ENCODE peak calls at places on chromosome 3, in four cellular contexts. X is hepatocyte, P is stomach, M is chondrocyte. U is an unnamed sample.

GRCh38 chr3:115401891-115402501 is 221.3 kb upstream of the GAP43 start:
- DNase-seq in X (no peak), P (no peak), M (no peak), U (no peak)

GRCh38 chr3:76724075-76724474 is 315.8 kb upstream of the ROBO2 start:
- DNase-seq in X (no peak), P (no peak), M (no peak), U (no peak)

GRCh38 chr3:127729556-127730056 is 56.9 kb downstream of the ABTB1 start:
- DNase-seq in X (no peak), P (no peak), M (no peak), U (no peak)

GRCh38 chr3:198030125-198030524 is 70.1 kb downstream of the LMLN start:
- DNase-seq in X (no peak), P (no peak), M (no peak), U (no peak)

GRCh38 chr3:16759227-16759903 is 125.4 kb upstream of the PLCL2 start:
- DNase-seq in X (no peak), P (no peak), M (no peak), U (no peak)

GRCh38 chr3:184561329-184562145 is at the start of gene EPHB3:
- DNase-seq in X (peak), P (peak), M (peak), U (peak)

GRCh38 chr3:123053107-123053506 is 13.7 kb upstream of the PDIA5 start:
- DNase-seq in X (no peak), P (no peak), M (no peak), U (no peak)

GRCh38 chr3:52774901-52775864 is 2.2 kb upstream of the ITIH1 start:
- DNase-seq in X (peak), P (peak), M (no peak), U (no peak)

GRCh38 chr3:160828880-160829279 is 72.8 kb downstream of the PPM1L start:
- DNase-seq in X (no peak), P (no peak), M (no peak), U (no peak)

GRCh38 chr3:17195192-17195611 is 310.4 kb downstream of the PLCL2 start:
- DNase-seq in X (no peak), P (no peak), M (no peak), U (peak)

GRCh38 chr3:158802399-158803023 is 657 bp downstream of the MFSD1 start:
- DNase-seq in X (peak), P (no peak), M (no peak), U (no peak)

GRCh38 chr3:115695081-115695480 is 71.8 kb downstream of the GAP43 start:
- DNase-seq in X (no peak), P (no peak), M (no peak), U (no peak)

GRCh38 chr3:58048301-58048700 is 40.1 kb downstream of the FLNB start:
- DNase-seq in X (no peak), P (no peak), M (no peak), U (no peak)

GRCh38 chr3:197949767-197950660 is at the start of gene RPL35A:
- DNase-seq in X (peak), P (peak), M (no peak), U (peak)

GRCh38 chr3:32105291-32106131 is 909 bp upstream of the GPD1L start:
- DNase-seq in X (no peak), P (peak), M (no peak), U (no peak)

DNA sequence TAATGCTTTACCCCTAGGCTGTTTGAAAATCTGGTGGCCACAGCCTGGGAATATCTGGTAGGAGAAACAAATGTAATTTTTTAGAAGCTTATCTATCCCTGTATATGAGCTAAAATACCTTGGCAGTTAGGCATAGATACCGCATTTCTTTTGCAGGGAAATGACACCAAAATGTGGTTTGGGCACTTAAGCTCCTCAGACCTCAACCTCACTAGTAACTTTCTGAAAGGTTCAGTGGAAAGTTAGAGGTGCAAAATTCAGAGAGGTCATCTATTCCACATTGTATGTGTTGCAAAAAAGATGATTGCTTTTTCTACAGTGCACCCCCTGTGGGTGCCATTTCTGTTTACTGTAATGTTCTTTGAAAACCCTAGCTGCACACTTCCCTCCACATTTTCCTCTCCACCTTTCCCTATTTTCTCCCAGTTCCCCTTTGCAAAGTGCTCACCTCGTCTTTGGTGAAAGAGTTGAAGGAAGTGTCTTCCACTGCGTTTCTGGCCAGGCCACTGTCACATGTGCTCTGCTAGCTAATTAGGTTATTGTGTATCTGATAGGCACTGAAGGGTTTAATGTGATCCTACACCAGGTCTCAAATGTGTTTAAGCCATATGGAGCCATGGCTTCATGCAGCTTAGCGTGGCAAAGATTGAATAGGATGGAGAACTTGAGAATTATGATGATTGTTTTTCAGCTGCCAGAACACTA is 1.3 kb downstream of the SACM1L start:
- DNase-seq in X (no peak), P (no peak), M (no peak), U (no peak)
- TF ChIP-seq CTCF in X (no peak), P (no peak), M (peak), U (no peak)

GRCh38 chr3:69878254-69878653 is 121.3 kb upstream of the SAMMSON start:
- DNase-seq in X (no peak), P (no peak), M (no peak), U (no peak)
- TF ChIP-seq CTCF in X (no peak), P (no peak), M (no peak), U (no peak)

DNA sequence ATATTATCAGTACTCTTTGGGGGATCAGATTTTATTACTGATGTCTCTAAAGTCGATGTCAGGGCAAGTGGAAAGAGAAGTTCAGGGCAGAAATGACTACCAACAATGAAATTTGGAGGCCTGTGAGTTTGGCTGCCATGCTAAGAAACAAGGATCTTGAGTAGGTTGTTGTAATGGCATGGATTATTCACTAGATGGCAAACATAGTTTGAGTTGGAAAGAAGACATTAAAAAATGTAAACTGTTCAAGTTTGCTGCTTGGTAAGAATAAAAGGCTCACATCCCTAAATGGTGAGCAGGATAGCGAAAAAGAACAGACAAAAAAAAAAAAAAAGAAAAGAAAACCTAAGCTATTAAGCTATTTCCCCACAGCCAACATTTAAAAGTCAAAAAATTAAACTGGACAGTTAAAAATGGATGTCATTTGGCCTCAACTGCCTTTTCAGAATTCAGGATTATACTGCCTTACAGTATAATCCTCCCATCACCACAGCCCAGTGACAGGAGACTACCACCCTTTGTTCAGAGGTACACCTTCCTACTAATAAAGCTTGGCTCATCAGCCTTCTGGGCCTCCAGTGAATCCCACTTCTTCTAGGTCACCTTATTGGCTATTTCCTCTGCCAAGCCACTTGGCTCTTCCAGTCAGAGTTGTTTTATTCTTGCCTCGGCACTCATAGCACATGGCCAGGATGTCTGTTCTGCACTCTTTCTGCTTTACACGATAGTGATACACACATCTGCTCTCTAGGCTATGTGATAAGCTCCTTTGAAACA is 163.7 kb downstream of the PLD1 start:
- DNase-seq in X (peak), P (no peak), M (no peak), U (peak)
- TF ChIP-seq CTCF in X (peak), P (peak), M (peak), U (peak)

GRCh38 chr3:15069441-15069840 is 4.3 kb upstream of the MRPS25 start:
- DNase-seq in X (no peak), P (no peak), M (no peak), U (no peak)

GRCh38 chr3:15066467-15066866 is 1.4 kb upstream of the MRPS25 start:
- DNase-seq in X (no peak), P (no peak), M (no peak), U (no peak)

GRCh38 chr3:15074500-15074899 is 9.4 kb upstream of the MRPS25 start:
- DNase-seq in X (no peak), P (no peak), M (no peak), U (no peak)

GRCh38 chr3:15071699-15072098 is 6.6 kb upstream of the MRPS25 start:
- DNase-seq in X (no peak), P (no peak), M (no peak), U (no peak)
- TF ChIP-seq CTCF in X (no peak), P (no peak), M (no peak), U (no peak)

DNA sequence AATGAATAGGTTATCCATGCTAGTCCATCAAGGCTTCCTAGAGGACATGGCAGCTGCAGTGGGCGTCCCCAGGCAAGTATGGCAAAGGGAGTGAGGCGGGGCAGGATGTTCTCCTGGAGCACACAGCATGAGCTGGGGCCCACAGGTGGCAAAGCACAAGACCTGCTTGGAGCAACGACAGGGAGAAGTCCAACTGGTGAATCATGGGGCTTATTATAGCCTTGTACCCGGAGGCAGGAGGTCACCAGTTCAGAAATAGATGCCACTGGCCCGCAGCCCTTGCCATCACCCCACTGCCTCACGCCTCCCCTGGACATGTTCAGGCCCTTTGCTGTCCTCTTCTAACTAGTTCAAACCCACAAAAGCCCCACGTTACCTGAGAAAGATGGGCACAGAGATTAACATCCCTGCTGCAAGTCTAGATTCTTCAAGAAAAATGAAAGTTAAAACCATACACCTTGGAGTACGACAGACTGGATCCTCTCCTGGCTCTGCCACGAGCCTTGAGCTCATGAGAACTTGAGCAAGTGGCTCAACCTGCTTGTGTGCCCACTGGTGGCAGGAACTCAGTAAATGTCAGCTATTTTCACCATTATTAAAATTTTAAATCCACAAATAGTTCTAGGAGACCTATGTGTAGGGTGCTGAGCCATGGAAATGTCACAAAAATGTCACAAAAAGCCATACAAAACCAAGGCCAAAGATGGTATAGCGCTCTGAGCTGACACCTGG is 1.8 kb upstream of the SRGAP3 start:
- DNase-seq in X (no peak), P (no peak), M (no peak), U (no peak)
- TF ChIP-seq CTCF in X (peak), P (no peak), M (peak), U (no peak)

GRCh38 chr3:66099541-66100065 is 60.9 kb upstream of the MAGI1 start:
- DNase-seq in X (no peak), P (no peak), M (no peak), U (no peak)

GRCh38 chr3:66097647-66098046 is 58.9 kb upstream of the MAGI1 start:
- DNase-seq in X (no peak), P (no peak), M (no peak), U (no peak)

GRCh38 chr3:66101901-66102300 is 63.2 kb upstream of the MAGI1 start:
- DNase-seq in X (no peak), P (no peak), M (no peak), U (no peak)

GRCh38 chr3:66095295-66096001 is 56.7 kb upstream of the MAGI1 start:
- DNase-seq in X (no peak), P (no peak), M (no peak), U (no peak)

GRCh38 chr3:66098436-66098835 is 59.7 kb upstream of the MAGI1 start:
- DNase-seq in X (no peak), P (no peak), M (no peak), U (no peak)
- TF ChIP-seq CTCF in X (no peak), P (no peak), M (no peak), U (no peak)

GRCh38 chr3:38837358-38837757 is 21.3 kb upstream of the SCN10A start:
- DNase-seq in X (no peak), P (no peak), M (no peak), U (no peak)

GRCh38 chr3:38843898-38844297 is 27.9 kb upstream of the SCN10A start:
- DNase-seq in X (peak), P (no peak), M (no peak), U (no peak)

GRCh38 chr3:38836561-38836960 is 20.5 kb upstream of the SCN10A start:
- DNase-seq in X (no peak), P (no peak), M (no peak), U (no peak)

GRCh38 chr3:38842266-38842965 is 26.4 kb upstream of the SCN10A start:
- DNase-seq in X (no peak), P (no peak), M (no peak), U (no peak)

DNA sequence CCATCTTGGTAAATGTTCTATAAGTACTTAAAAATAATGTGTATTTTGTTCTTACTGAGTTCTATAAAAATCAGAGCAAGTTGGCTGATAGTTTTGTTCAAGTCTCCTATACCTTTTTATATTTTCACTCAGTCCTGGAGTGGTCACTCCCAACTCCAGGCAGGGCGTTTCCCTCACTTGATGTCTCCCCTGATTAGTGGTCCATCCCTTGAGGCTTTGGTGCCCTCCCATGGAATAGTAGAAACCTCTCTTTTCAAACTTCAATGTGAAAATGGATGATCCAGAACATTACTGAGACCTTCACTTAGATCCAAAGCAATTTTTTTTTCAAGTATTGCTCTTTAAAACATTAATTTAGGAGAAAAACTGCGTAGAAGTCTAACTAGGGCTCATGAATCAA is 25.0 kb upstream of the SCN10A start:
- DNase-seq in X (no peak), P (no peak), M (no peak), U (no peak)
- TF ChIP-seq CTCF in X (no peak), P (no peak), M (peak), U (no peak)